ENCODE peak calls at places on chromosomes 13 and 19, in seven cellular contexts. T, F, Z, D, P, O and A are unnamed samples.

GRCh38 chr13:105929486-105929885 is 606.0 kb downstream of the EFNB2 start:
- DNase-seq in T (no peak), F (no peak), Z (no peak), D (no peak), P (no peak), O (no peak), A (no peak)

GRCh38 chr19:56725829-56726424 is 54.4 kb upstream of the ZNF835 start:
- DNase-seq in T (no peak), F (no peak), Z (no peak), D (no peak), P (no peak), O (no peak), A (no peak)

GRCh38 chr13:20142927-20143480 is 17.8 kb downstream of the GJA3 start:
- DNase-seq in T (no peak), F (no peak), Z (no peak), D (no peak), P (no peak), O (no peak), A (no peak)

GRCh38 chr13:60090579-60090978 is 73.1 kb downstream of the DIAPH3 start:
- DNase-seq in T (no peak), F (no peak), Z (no peak), D (no peak), P (no peak), O (no peak), A (no peak)

GRCh38 chr13:48539550-48539949 is 6.7 kb upstream of the RCBTB2 start:
- DNase-seq in T (no peak), F (no peak), Z (no peak), D (no peak), P (no peak), O (no peak), A (no peak)

GRCh38 chr19:49691243-49692101 is 556 bp downstream of the CPT1C start:
- DNase-seq in T (no peak), F (peak; percentile 44), Z (no peak), D (peak; percentile 77), P (peak; percentile 77), O (peak; percentile 86), A (peak; percentile 79)

GRCh38 chr19:9586764-9587163 is 2.5 kb upstream of the ZNF121 start:
- DNase-seq in T (no peak), F (peak; percentile 86), Z (peak; percentile 35), D (peak; percentile 66), P (peak; percentile 83), O (peak; percentile 71), A (peak; percentile 69)

GRCh38 chr13:42981317-42981716 is 10.7 kb downstream of the EPSTI1 start:
- DNase-seq in T (no peak), F (no peak), Z (no peak), D (no peak), P (no peak), O (no peak), A (no peak)

GRCh38 chr13:34833562-34834182 is 108.4 kb upstream of the NBEA start:
- DNase-seq in T (no peak), F (no peak), Z (no peak), D (no peak), P (peak; percentile 51), O (no peak), A (no peak)

GRCh38 chr13:70249332-70250064 is 141.2 kb upstream of the KLHL1 start:
- DNase-seq in T (no peak), F (no peak), Z (no peak), D (no peak), P (no peak), O (no peak), A (no peak)

GRCh38 chr13:105207586-105208293 is 1327.7 kb downstream of the EFNB2 start:
- DNase-seq in T (no peak), F (no peak), Z (no peak), D (no peak), P (no peak), O (no peak), A (no peak)